ENCODE peak calls at places on chromosomes 2 and 18, in four cellular contexts. F is activated T-cell treated with anti-CD3 and anti-CD28 coated beads for 1 hour, M is germinal center, H is Daoy. W is an unnamed sample.

GRCh38 chr2:109607766-109608165 is 6.0 kb downstream of the SEPTIN10 start:
- DNase-seq in M (no peak), F (no peak), H (no peak), W (no peak)

GRCh38 chr18:79493211-79493800 is 97.6 kb downstream of the NFATC1 start:
- DNase-seq in H (no peak), F (no peak), M (no peak), W (no peak)

GRCh38 chr2:121358291-121358690 is 73.3 kb upstream of the TFCP2L1 start:
- DNase-seq in M (no peak), H (no peak), F (no peak), W (no peak)

GRCh38 chr18:79849328-79850207 is 51.8 kb downstream of the KCNG2 start:
- DNase-seq in H (no peak), F (no peak), M (no peak), W (no peak)

GRCh38 chr2:120397362-120397811 is 51.5 kb downstream of the INHBB start:
- DNase-seq in M (no peak), H (peak; percentile 33), F (no peak), W (no peak)

GRCh38 chr2:8633735-8634313 is 48.0 kb upstream of the ID2 start:
- DNase-seq in M (no peak), H (peak; percentile 91), F (no peak), W (peak; percentile 75)

GRCh38 chr2:173652311-173652710 is 297.6 kb downstream of the CDCA7 start:
- DNase-seq in M (no peak), H (peak; percentile 83), F (no peak), W (peak; percentile 22)

GRCh38 chr2:183229386-183229785 is 105.1 kb downstream of the NUP35 start:
- DNase-seq in H (no peak), M (no peak), F (no peak), W (no peak)

GRCh38 chr2:47558116-47559078 is 155.4 kb downstream of the MSH2 start:
- DNase-seq in M (no peak), H (peak; percentile 46), F (no peak), W (no peak)

GRCh38 chr2:240498171-240498957 is 59.4 kb downstream of the ANKMY1 start:
- DNase-seq in F (no peak), M (no peak), H (no peak), W (no peak)

GRCh38 chr2:189178726-189179606 is 595 bp downstream of the COL5A2 start:
- DNase-seq in H (peak; percentile 72), M (no peak), F (no peak), W (peak; percentile 84)

GRCh38 chr18:21559195-21559594 is 41.3 kb downstream of the ESCO1 start:
- DNase-seq in H (no peak), M (no peak), F (no peak), W (no peak)

GRCh38 chr2:132668189-132668833 is 1.7 kb downstream of the LYPD1 start:
- DNase-seq in M (no peak), H (peak; percentile 52), F (no peak), W (peak; percentile 80)

GRCh38 chr18:68583685-68584084 is 131.2 kb downstream of the TMX3 start:
- DNase-seq in F (no peak), H (no peak), M (no peak), W (no peak)

GRCh38 chr18:35376742-35377695 is at the start of gene ZNF396:
- DNase-seq in M (peak; percentile 75), H (peak; percentile 76), F (peak; percentile 45), W (peak; percentile 76)

GRCh38 chr2:20179755-20180594 is 45.0 kb downstream of the SDC1 start:
- DNase-seq in F (no peak), M (no peak), H (peak; percentile 31), W (no peak)

GRCh38 chr2:32937602-32938450 is 8.9 kb upstream of the LTBP1 start:
- DNase-seq in F (no peak), H (no peak), M (no peak), W (peak; percentile 12)

GRCh38 chr2:68653034-68653433 is 9.7 kb downstream of the PROKR1 start:
- DNase-seq in F (no peak), M (no peak), H (peak; percentile 55), W (no peak)

GRCh38 chr18:8431036-8431435 is 178.2 kb upstream of the RAB12 start:
- DNase-seq in F (no peak), H (no peak), M (no peak), W (no peak)

GRCh38 chr2:231185050-231185725 is 13.2 kb upstream of the ARMC9 start:
- DNase-seq in M (no peak), H (no peak), F (no peak), W (no peak)

GRCh38 chr2:74292752-74293151 is 50.5 kb downstream of the SLC4A5 start:
- DNase-seq in F (no peak), M (no peak), H (no peak), W (no peak)

GRCh38 chr2:105487142-105488069 is 88.6 kb upstream of the FHL2 start:
- DNase-seq in M (no peak), F (no peak), H (peak; percentile 43), W (no peak)

GRCh38 chr2:65057391-65058052 is 1.3 kb downstream of the CEP68 start:
- DNase-seq in M (peak; percentile 39), H (peak; percentile 63), F (no peak), W (peak; percentile 34)

GRCh38 chr2:238129166-238130010 is 9.1 kb upstream of the KLHL30 start:
- DNase-seq in M (no peak), H (no peak), F (no peak), W (no peak)

GRCh38 chr2:226985227-226985946 is 149.5 kb downstream of the RHBDD1 start:
- DNase-seq in H (peak; percentile 33), M (peak; percentile 28), F (no peak), W (peak; percentile 88)

GRCh38 chr2:204583773-204584172 is 38.5 kb downstream of the PARD3B start:
- DNase-seq in F (no peak), M (no peak), H (no peak), W (no peak)

W was measured in A673.